ENCODE peak calls at places on chromosomes 5 and 9, in seven cellular contexts. One of them, this sample, is unnamed.
A peak's percentile ranks its signal among the peaks of the same experiment; 100 is the strongest.

GRCh38 chr5:5089895-5090649 is 50.1 kb upstream of the ADAMTS16 start:
- DNase-seq in WTC11: no peak
- DNase-seq in H9: no peak
- DNase-seq in NCI-H748 treated with DMSO at 0.1 percent for 48 hours: no peak
- DNase-seq in epithelial cell of esophagus: no peak
- DNase-seq in T-helper 17 cell: no peak
- DNase-seq in OCI-M1: no peak
- DNase-seq in this sample: no peak

GRCh38 chr5:147534172-147534951 is 24.5 kb upstream of the DPYSL3 start:
- DNase-seq in NCI-H748 treated with DMSO at 0.1 percent for 48 hours: no peak
- DNase-seq in WTC11: no peak
- DNase-seq in OCI-M1: no peak
- DNase-seq in T-helper 17 cell: no peak
- DNase-seq in H9: no peak
- DNase-seq in epithelial cell of esophagus: no peak
- DNase-seq in this sample: no peak

GRCh38 chr5:132265336-132266030 is 8.0 kb downstream of the PDLIM4 start:
- DNase-seq in NCI-H748 treated with DMSO at 0.1 percent for 48 hours: peak; percentile 40
- DNase-seq in WTC11: no peak
- DNase-seq in OCI-M1: no peak
- DNase-seq in epithelial cell of esophagus: peak; percentile 83
- DNase-seq in H9: peak; percentile 28
- DNase-seq in T-helper 17 cell: no peak
- DNase-seq in this sample: no peak

GRCh38 chr5:153275697-153276096 is 214.8 kb upstream of the GRIA1 start:
- DNase-seq in T-helper 17 cell: no peak
- DNase-seq in epithelial cell of esophagus: no peak
- DNase-seq in H9: no peak
- DNase-seq in NCI-H748 treated with DMSO at 0.1 percent for 48 hours: no peak
- DNase-seq in OCI-M1: no peak
- DNase-seq in WTC11: no peak
- DNase-seq in this sample: no peak

GRCh38 chr5:124746252-124746915 is at the start of gene ZNF608:
- DNase-seq in H9: no peak
- DNase-seq in WTC11: no peak
- DNase-seq in NCI-H748 treated with DMSO at 0.1 percent for 48 hours: peak; percentile 72
- DNase-seq in OCI-M1: peak; percentile 0
- DNase-seq in T-helper 17 cell: no peak
- DNase-seq in epithelial cell of esophagus: peak; percentile 64
- DNase-seq in this sample: peak; percentile 50

GRCh38 chr5:142915840-142916424 is 145.8 kb downstream of the ARHGAP26 start:
- DNase-seq in NCI-H748 treated with DMSO at 0.1 percent for 48 hours: peak; percentile 19
- DNase-seq in OCI-M1: peak; percentile 57
- DNase-seq in T-helper 17 cell: no peak
- DNase-seq in H9: peak; percentile 75
- DNase-seq in WTC11: peak; percentile 70
- DNase-seq in epithelial cell of esophagus: peak; percentile 70
- DNase-seq in this sample: peak; percentile 60

GRCh38 chr9:98517710-98518109 is 191.0 kb downstream of the GABBR2 start:
- DNase-seq in NCI-H748 treated with DMSO at 0.1 percent for 48 hours: no peak
- DNase-seq in H9: peak; percentile 24
- DNase-seq in T-helper 17 cell: no peak
- DNase-seq in OCI-M1: no peak
- DNase-seq in epithelial cell of esophagus: no peak
- DNase-seq in WTC11: no peak
- DNase-seq in this sample: no peak

GRCh38 chr9:129886226-129887174 is 51.2 kb downstream of the USP20 start:
- DNase-seq in epithelial cell of esophagus: peak; percentile 32
- DNase-seq in WTC11: no peak
- DNase-seq in NCI-H748 treated with DMSO at 0.1 percent for 48 hours: no peak
- DNase-seq in OCI-M1: peak; percentile 80
- DNase-seq in H9: peak; percentile 35
- DNase-seq in T-helper 17 cell: peak; percentile 68
- DNase-seq in this sample: peak; percentile 13

GRCh38 chr9:101455656-101456235 is 20.2 kb upstream of the ALDOB start:
- DNase-seq in NCI-H748 treated with DMSO at 0.1 percent for 48 hours: no peak
- DNase-seq in WTC11: no peak
- DNase-seq in H9: no peak
- DNase-seq in T-helper 17 cell: no peak
- DNase-seq in epithelial cell of esophagus: no peak
- DNase-seq in OCI-M1: no peak
- DNase-seq in this sample: no peak

GRCh38 chr9:97411440-97411788 is 482 bp upstream of the TDRD7 start:
- DNase-seq in NCI-H748 treated with DMSO at 0.1 percent for 48 hours: no peak
- DNase-seq in OCI-M1: no peak
- DNase-seq in epithelial cell of esophagus: no peak
- DNase-seq in T-helper 17 cell: no peak
- DNase-seq in WTC11: no peak
- DNase-seq in H9: no peak
- DNase-seq in this sample: no peak

GRCh38 chr9:123487944-123488343 is 131.9 kb downstream of the CRB2 start:
- DNase-seq in WTC11: no peak
- DNase-seq in NCI-H748 treated with DMSO at 0.1 percent for 48 hours: no peak
- DNase-seq in T-helper 17 cell: no peak
- DNase-seq in epithelial cell of esophagus: no peak
- DNase-seq in H9: no peak
- DNase-seq in OCI-M1: no peak
- DNase-seq in this sample: no peak

GRCh38 chr5:41418220-41419031 is 92.0 kb downstream of the PLCXD3 start:
- DNase-seq in OCI-M1: no peak
- DNase-seq in T-helper 17 cell: no peak
- DNase-seq in H9: peak; percentile 41
- DNase-seq in WTC11: peak; percentile 14
- DNase-seq in epithelial cell of esophagus: no peak
- DNase-seq in NCI-H748 treated with DMSO at 0.1 percent for 48 hours: no peak
- DNase-seq in this sample: no peak

GRCh38 chr5:71978216-71978615 is 129.1 kb upstream of the MAP1B start:
- DNase-seq in epithelial cell of esophagus: no peak
- DNase-seq in NCI-H748 treated with DMSO at 0.1 percent for 48 hours: no peak
- DNase-seq in T-helper 17 cell: no peak
- DNase-seq in H9: no peak
- DNase-seq in OCI-M1: no peak
- DNase-seq in WTC11: no peak
- DNase-seq in this sample: no peak

GRCh38 chr5:140554454-140554853 is 2.8 kb downstream of the SRA1 start:
- DNase-seq in WTC11: no peak
- DNase-seq in H9: no peak
- DNase-seq in OCI-M1: peak; percentile 65
- DNase-seq in T-helper 17 cell: no peak
- DNase-seq in epithelial cell of esophagus: peak; percentile 82
- DNase-seq in NCI-H748 treated with DMSO at 0.1 percent for 48 hours: no peak
- DNase-seq in this sample: no peak

GRCh38 chr5:86786955-86787354 is 169.2 kb downstream of the COX7C start:
- DNase-seq in NCI-H748 treated with DMSO at 0.1 percent for 48 hours: no peak
- DNase-seq in WTC11: no peak
- DNase-seq in OCI-M1: peak; percentile 95
- DNase-seq in T-helper 17 cell: no peak
- DNase-seq in epithelial cell of esophagus: no peak
- DNase-seq in H9: no peak
- DNase-seq in this sample: no peak

GRCh38 chr5:72480836-72481235 is 26.4 kb downstream of the ZNF366 start:
- DNase-seq in WTC11: no peak
- DNase-seq in T-helper 17 cell: no peak
- DNase-seq in epithelial cell of esophagus: no peak
- DNase-seq in H9: no peak
- DNase-seq in NCI-H748 treated with DMSO at 0.1 percent for 48 hours: no peak
- DNase-seq in OCI-M1: no peak
- DNase-seq in this sample: no peak

GRCh38 chr5:159511570-159511969 is 181.3 kb upstream of the IL12B start:
- DNase-seq in NCI-H748 treated with DMSO at 0.1 percent for 48 hours: no peak
- DNase-seq in OCI-M1: no peak
- DNase-seq in WTC11: no peak
- DNase-seq in epithelial cell of esophagus: peak; percentile 65
- DNase-seq in T-helper 17 cell: no peak
- DNase-seq in H9: no peak
- DNase-seq in this sample: no peak

GRCh38 chr9:129473523-129474244 is 147.2 kb downstream of the C9orf50 start:
- DNase-seq in H9: no peak
- DNase-seq in epithelial cell of esophagus: peak; percentile 45
- DNase-seq in OCI-M1: peak; percentile 16
- DNase-seq in WTC11: no peak
- DNase-seq in NCI-H748 treated with DMSO at 0.1 percent for 48 hours: no peak
- DNase-seq in T-helper 17 cell: no peak
- DNase-seq in this sample: no peak

GRCh38 chr5:151896041-151896691 is 28.5 kb downstream of the GLRA1 start:
- DNase-seq in WTC11: no peak
- DNase-seq in epithelial cell of esophagus: peak; percentile 89
- DNase-seq in OCI-M1: no peak
- DNase-seq in NCI-H748 treated with DMSO at 0.1 percent for 48 hours: no peak
- DNase-seq in T-helper 17 cell: no peak
- DNase-seq in H9: peak; percentile 52
- DNase-seq in this sample: no peak

GRCh38 chr5:128273736-128274135 is 190.2 kb downstream of the SLC12A2 start:
- DNase-seq in OCI-M1: no peak
- DNase-seq in epithelial cell of esophagus: no peak
- DNase-seq in T-helper 17 cell: no peak
- DNase-seq in NCI-H748 treated with DMSO at 0.1 percent for 48 hours: no peak
- DNase-seq in H9: no peak
- DNase-seq in WTC11: no peak
- DNase-seq in this sample: no peak

GRCh38 chr9:27535701-27536118 is 6.1 kb upstream of the MOB3B start:
- DNase-seq in H9: peak; percentile 82
- DNase-seq in T-helper 17 cell: no peak
- DNase-seq in WTC11: peak; percentile 57
- DNase-seq in NCI-H748 treated with DMSO at 0.1 percent for 48 hours: no peak
- DNase-seq in OCI-M1: peak; percentile 50
- DNase-seq in epithelial cell of esophagus: peak; percentile 57
- DNase-seq in this sample: peak; percentile 69

GRCh38 chr5:65329266-65329665 is 152.5 kb downstream of the ADAMTS6 start:
- DNase-seq in NCI-H748 treated with DMSO at 0.1 percent for 48 hours: no peak
- DNase-seq in T-helper 17 cell: no peak
- DNase-seq in WTC11: no peak
- DNase-seq in epithelial cell of esophagus: no peak
- DNase-seq in OCI-M1: no peak
- DNase-seq in H9: no peak
- DNase-seq in this sample: no peak

This sample was measured in KBM-7.